ENCODE peak calls at places on chromosomes 5 and 9, in four cellular contexts. O is endothelial cell of umbilical vein, Z is adrenal gland, T is tibial nerve. J is an unnamed sample.

GRCh38 chr5:14063117-14063516 is 80.0 kb upstream of the TRIO start:
- DNase-seq in O (no peak), Z (no peak), T (no peak), J (no peak)

GRCh38 chr9:127751269-127752054 is 16.4 kb upstream of the TOR2A start:
- DNase-seq in O (no peak), Z (no peak), T (no peak), J (no peak)

GRCh38 chr5:157475432-157475831 is 15.4 kb downstream of the NIPAL4 start:
- DNase-seq in O (no peak), Z (no peak), T (no peak), J (no peak)

GRCh38 chr5:146825033-146825432 is 53.5 kb downstream of the PPP2R2B start:
- DNase-seq in O (peak; percentile 11), Z (peak; percentile 56), T (no peak), J (no peak)

GRCh38 chr5:135851907-135852805 is 17.7 kb downstream of the SLC25A48 start:
- DNase-seq in O (no peak), Z (no peak), T (no peak), J (peak; percentile 78)

GRCh38 chr5:80146036-80146435 is 109.8 kb downstream of the SERINC5 start:
- DNase-seq in O (no peak), Z (no peak), T (no peak), J (no peak)

GRCh38 chr9:437066-438015 is 222.7 kb downstream of the DOCK8 start:
- DNase-seq in O (no peak), Z (no peak), T (no peak), J (no peak)

GRCh38 chr5:127290946-127291763 is 559 bp downstream of the MEGF10 start:
- DNase-seq in O (no peak), Z (no peak), T (no peak), J (no peak)

GRCh38 chr5:179373961-179374505 is 28.8 kb upstream of the ADAMTS2 start:
- DNase-seq in O (no peak), Z (no peak), T (no peak), J (no peak)

GRCh38 chr5:134242146-134242545 is 16.3 kb upstream of the PPP2CA start:
- DNase-seq in O (no peak), Z (no peak), T (peak; percentile 23), J (no peak)

GRCh38 chr9:89661956-89662717 is 57.3 kb downstream of the GADD45G start:
- DNase-seq in O (peak; percentile 98), Z (peak; percentile 100), T (peak; percentile 96), J (peak; percentile 99)

GRCh38 chr9:97895695-97896332 is 26.5 kb downstream of the TRMO start:
- DNase-seq in O (no peak), Z (no peak), T (no peak), J (no peak)

GRCh38 chr9:128833696-128834095 is 4.1 kb upstream of the SPOUT1 start:
- DNase-seq in O (no peak), Z (no peak), T (no peak), J (no peak)

GRCh38 chr9:95444160-95444559 is 72.6 kb downstream of the PTCH1 start:
- DNase-seq in O (no peak), Z (no peak), T (no peak), J (no peak)

GRCh38 chr5:174094857-174095606 is 49.5 kb downstream of the NSG2 start:
- DNase-seq in O (no peak), Z (no peak), T (no peak), J (no peak)

GRCh38 chr5:59746261-59746765 is 147.2 kb downstream of the PDE4D start:
- DNase-seq in O (peak; percentile 37), Z (no peak), T (no peak), J (no peak)

GRCh38 chr5:127586371-127586770 is 62.5 kb upstream of the CTXN3 start:
- DNase-seq in O (no peak), Z (no peak), T (no peak), J (no peak)

GRCh38 chr5:30850871-30851270 is 342.6 kb upstream of the CDH6 start:
- DNase-seq in O (no peak), Z (no peak), T (no peak), J (no peak)

GRCh38 chr9:21974542-21975409 is 19.4 kb downstream of the CDKN2A start:
- DNase-seq in O (peak; percentile 51), Z (peak; percentile 70), T (no peak), J (no peak)

GRCh38 chr5:80182802-80183645 is 72.8 kb downstream of the SERINC5 start:
- DNase-seq in O (no peak), Z (no peak), T (no peak), J (no peak)

GRCh38 chr5:51380603-51381207 is 2.5 kb upstream of the ISL1 start:
- DNase-seq in O (peak; percentile 56), Z (peak; percentile 53), T (no peak), J (no peak)

GRCh38 chr5:122871669-122872068 is 26.3 kb downstream of the SNX24 start:
- DNase-seq in O (no peak), Z (no peak), T (no peak), J (no peak)

GRCh38 chr5:168656633-168657032 is 77.5 kb upstream of the PANK3 start:
- DNase-seq in O (no peak), Z (no peak), T (peak; percentile 52), J (peak; percentile 35)

GRCh38 chr5:126137771-126138474 is 285.3 kb upstream of the GRAMD2B start:
- DNase-seq in O (no peak), Z (no peak), T (no peak), J (no peak)

GRCh38 chr5:115648072-115648471 is 22.2 kb upstream of the TMED7 start:
- DNase-seq in O (no peak), Z (no peak), T (no peak), J (no peak)

GRCh38 chr5:10140195-10140973 is 109.3 kb downstream of the ATPSCKMT start:
- DNase-seq in O (no peak), Z (no peak), T (no peak), J (no peak)

GRCh38 chr5:67211926-67212325 is 15.3 kb upstream of the CD180 start:
- DNase-seq in O (no peak), Z (no peak), T (no peak), J (no peak)

GRCh38 chr5:43485406-43485805 is 1.7 kb upstream of the TMEM267 start:
- DNase-seq in O (no peak), Z (no peak), T (no peak), J (no peak)

GRCh38 chr5:122982376-122982775 is 54.1 kb downstream of the PPIC start:
- DNase-seq in O (no peak), Z (no peak), T (no peak), J (no peak)

DNA sequence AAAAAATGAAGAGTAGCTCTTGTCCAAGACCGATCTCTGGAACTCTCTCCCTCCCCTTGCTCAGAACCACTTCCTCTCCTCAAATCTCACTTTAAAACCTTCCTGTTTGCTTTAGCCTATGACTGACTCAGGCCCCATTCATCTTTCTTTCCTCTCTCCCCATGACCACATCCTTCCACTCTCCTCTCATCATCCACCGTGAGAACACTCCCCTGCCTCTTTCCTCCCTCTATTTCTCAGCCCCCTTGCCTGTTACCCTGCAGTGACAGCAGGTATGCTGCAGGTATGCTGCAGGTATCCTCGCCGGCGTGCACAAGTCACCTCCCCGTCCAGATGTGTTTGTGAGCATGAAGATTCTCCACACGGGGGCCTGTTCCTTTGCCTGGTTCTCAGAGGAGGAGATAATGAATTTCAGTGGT is 505.3 kb downstream of the CCDC171 start:
- DNase-seq in O (peak; percentile 4), Z (no peak), T (no peak), J (no peak)
- TF ChIP-seq CTCF in O (no peak), Z (no peak), T (no peak), J (no peak)

GRCh38 chr5:53645078-53645477 is 84.6 kb downstream of the NDUFS4 start:
- DNase-seq in O (no peak), Z (no peak), T (no peak), J (no peak)

GRCh38 chr5:53642006-53642405 is 81.6 kb downstream of the NDUFS4 start:
- DNase-seq in O (peak; percentile 35), Z (no peak), T (no peak), J (no peak)

GRCh38 chr5:53645581-53645980 is 85.1 kb downstream of the NDUFS4 start:
- DNase-seq in O (no peak), Z (no peak), T (no peak), J (no peak)

GRCh38 chr5:53649352-53649751 is 88.9 kb downstream of the NDUFS4 start:
- DNase-seq in O (no peak), Z (no peak), T (no peak), J (no peak)

GRCh38 chr5:53643445-53643844 is 83.0 kb downstream of the NDUFS4 start:
- DNase-seq in O (no peak), Z (no peak), T (no peak), J (no peak)
- H3K4me3 ChIP-seq in O (no peak overlapping the region), Z (no peak overlapping the region), T (no peak overlapping the region), J (no peak overlapping the region)

DNA sequence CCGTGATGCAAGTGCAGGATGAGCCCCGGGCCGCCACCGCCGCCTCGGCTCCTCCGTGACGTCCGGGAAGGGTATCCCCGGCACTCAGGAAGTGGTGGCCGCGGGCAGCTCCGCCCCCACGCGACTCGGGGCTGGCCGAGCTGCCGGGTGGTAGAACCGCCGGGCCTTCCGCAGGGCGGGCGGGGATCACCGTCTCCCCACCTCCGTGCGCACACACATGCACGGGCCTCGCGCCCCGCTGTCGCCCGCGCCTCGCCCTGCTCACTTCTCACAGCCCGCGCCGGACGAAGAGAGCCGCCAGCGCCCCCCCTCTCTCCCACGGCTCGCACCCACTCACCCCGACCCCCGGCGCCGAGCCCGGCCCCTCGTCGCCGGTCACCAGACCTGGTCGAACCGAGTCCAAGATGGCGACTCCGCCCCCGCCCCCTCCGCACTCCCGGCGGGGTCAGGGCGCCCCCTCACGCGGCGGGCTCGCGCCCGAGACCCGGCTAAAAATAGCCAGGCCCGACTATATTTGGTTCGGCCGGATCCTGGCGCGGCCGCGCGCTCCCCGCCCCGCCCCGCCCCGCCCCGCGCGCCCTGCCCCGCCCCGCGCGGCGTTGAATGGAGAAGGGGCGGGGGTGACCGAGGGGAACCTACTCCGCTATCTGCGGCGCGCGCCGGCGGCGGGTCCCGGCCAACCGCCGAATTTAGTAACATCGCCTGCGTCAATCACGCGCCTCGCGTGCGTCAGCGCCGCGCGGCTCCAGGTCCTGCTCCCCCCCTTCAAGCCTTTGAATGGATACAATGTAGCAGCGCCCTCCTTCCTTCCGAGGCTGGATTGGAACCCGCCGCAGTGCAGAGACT is 2.0 kb upstream of the NR4A3 start:
- DNase-seq in O (peak; percentile 93), Z (peak; percentile 97), T (peak; percentile 85), J (peak; percentile 90)
- TF ChIP-seq POLR2A in O (no peak), Z (peak; percentile 92), T (peak; percentile 66), J (no peak)

GRCh38 chr5:171848911-171849520 is 63.4 kb downstream of the SMIM23 start:
- DNase-seq in O (no peak), Z (no peak), T (no peak), J (peak; percentile 37)
- TF ChIP-seq CTCF in O (no peak), Z (no peak), T (no peak), J (no peak)

DNA sequence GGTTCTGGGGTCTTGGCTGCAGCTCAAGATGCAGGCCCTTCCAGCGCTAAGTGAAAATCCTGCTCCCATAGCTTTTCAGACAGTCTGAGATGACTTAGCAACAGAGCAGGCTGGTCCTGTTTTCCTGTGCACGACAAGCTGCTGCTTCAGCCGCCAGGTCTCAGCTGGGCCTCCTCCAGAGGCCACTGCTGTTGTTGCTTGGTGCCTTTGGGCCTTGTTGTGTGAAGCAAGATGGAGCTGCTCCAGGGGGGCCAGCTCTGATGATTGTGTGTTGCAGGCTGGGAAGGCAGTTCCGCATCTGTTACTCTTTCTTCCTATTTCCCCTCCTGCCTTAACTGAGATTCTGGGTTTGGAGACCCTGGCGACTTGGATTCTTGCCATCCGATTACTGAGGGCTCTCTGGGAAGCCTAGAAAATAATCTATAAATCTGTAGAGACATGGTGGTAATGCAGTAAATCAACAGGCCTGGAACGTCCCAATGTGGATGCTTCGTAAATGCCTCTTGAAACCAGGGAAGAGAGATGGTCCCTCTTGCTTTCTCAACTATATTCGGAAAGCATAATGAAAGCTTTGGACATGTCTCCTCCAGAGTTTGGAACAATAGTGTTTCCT is 3.2 kb downstream of the MAP1B start:
- DNase-seq in O (no peak), Z (no peak), T (no peak), J (no peak)
- H3K4me3 ChIP-seq in O (no peak overlapping the region), Z (no peak overlapping the region), T (no peak overlapping the region), J (peak overlapping the region; percentile 11)

GRCh38 chr5:132890817-132891216 is 17.3 kb downstream of the LEAP2 start:
- DNase-seq in O (no peak), Z (no peak), T (no peak), J (no peak)
- TF ChIP-seq POLR2A in O (no peak), Z (no peak), T (no peak), J (no peak)

J was measured in lower leg skin.